ENCODE peak calls at places on chromosomes 6 and 20, in nine cellular contexts. J is HCT116; Q is pancreas; F is PC-9; S is fibroblast of pulmonary artery; G is foreskin fibroblast; K is astrocyte of the spinal cord; V is CD8-positive, alpha-beta T cell; O is ovary. L is an unnamed sample.

GRCh38 chr6:39439342-39440038 is 117.0 kb upstream of the KCNK16 start:
- DNase-seq in S (no peak), Q (no peak), O (no peak), K (no peak), J (no peak), F (no peak), G (no peak), V (no peak), L (no peak)

GRCh38 chr6:145247677-145248419 is 487.5 kb downstream of the EPM2A start:
- DNase-seq in V (no peak), G (peak; percentile 86), J (no peak), Q (no peak), S (peak; percentile 97), F (no peak), K (peak; percentile 95), O (no peak), L (no peak)

GRCh38 chr20:45432294-45432693 is 16.4 kb downstream of the PIGT start:
- DNase-seq in K (no peak), G (no peak), J (no peak), V (no peak), F (no peak), S (no peak), Q (no peak), O (no peak), L (peak; percentile 82)

GRCh38 chr6:34412054-34412453 is 13.8 kb downstream of the RPS10 start:
- DNase-seq in Q (no peak), S (no peak), K (peak; percentile 15), F (no peak), J (no peak), G (no peak), V (no peak), O (no peak), L (no peak)

GRCh38 chr6:55758156-55758942 is 117.0 kb downstream of the BMP5 start:
- DNase-seq in V (no peak), O (no peak), G (peak; percentile 91), K (peak; percentile 86), J (no peak), F (peak; percentile 41), S (peak; percentile 74), Q (no peak), L (no peak)

GRCh38 chr20:56427797-56428196 is 15.7 kb downstream of the CASS4 start:
- DNase-seq in Q (no peak), O (no peak), K (no peak), F (no peak), V (no peak), S (no peak), J (no peak), G (no peak), L (no peak)

GRCh38 chr6:131923356-131923755 is 27.8 kb downstream of the CCN2 start:
- DNase-seq in Q (peak; percentile 50), J (peak; percentile 83), F (peak; percentile 45), V (no peak), S (peak; percentile 81), G (peak; percentile 32), K (peak; percentile 56), O (peak; percentile 45), L (peak; percentile 74)

GRCh38 chr6:137102851-137103492 is 58.2 kb upstream of the IL20RA start:
- DNase-seq in V (no peak), G (no peak), F (no peak), K (no peak), J (no peak), O (no peak), S (no peak), Q (no peak), L (peak; percentile 98)

GRCh38 chr6:129317931-129318820 is 391.8 kb downstream of the ARHGAP18 start:
- DNase-seq in Q (no peak), V (no peak), K (peak; percentile 67), S (peak; percentile 81), F (peak; percentile 66), G (peak; percentile 48), J (no peak), O (no peak), L (no peak)

GRCh38 chr6:160129886-160130615 is 8.4 kb downstream of the SLC22A1 start:
- DNase-seq in O (no peak), Q (no peak), J (no peak), V (no peak), F (no peak), G (no peak), S (no peak), K (no peak), L (no peak)

GRCh38 chr20:18331694-18332093 is 43.4 kb downstream of the ZNF133 start:
- DNase-seq in K (peak; percentile 7), V (no peak), J (no peak), Q (no peak), F (no peak), S (no peak), G (no peak), O (no peak), L (no peak)

GRCh38 chr6:16432075-16433032 is 194.0 kb downstream of the GMPR start:
- DNase-seq in F (no peak), V (no peak), Q (peak; percentile 39), J (no peak), O (no peak), K (peak; percentile 73), S (peak; percentile 81), G (peak; percentile 37), L (peak; percentile 72)

GRCh38 chr20:31560900-31561598 is 44.0 kb upstream of the ID1 start:
- DNase-seq in O (no peak), G (peak; percentile 95), V (no peak), F (peak; percentile 85), Q (no peak), K (peak; percentile 97), J (peak; percentile 91), S (peak; percentile 93), L (no peak)

GRCh38 chr6:160790028-160790792 is 88.2 kb downstream of the PLG start:
- DNase-seq in Q (no peak), J (peak; percentile 19), G (no peak), K (no peak), V (no peak), O (no peak), F (no peak), S (no peak), L (peak; percentile 54)

GRCh38 chr6:117266267-117266797 is 974 bp downstream of the VGLL2 start:
- DNase-seq in S (no peak), V (no peak), G (no peak), O (no peak), J (no peak), K (no peak), Q (no peak), F (no peak), L (no peak)

GRCh38 chr6:138689849-138690248 is 83.7 kb upstream of the CCDC28A start:
- DNase-seq in F (peak; percentile 26), J (no peak), G (no peak), V (no peak), O (no peak), K (peak; percentile 66), Q (no peak), S (no peak), L (no peak)

GRCh38 chr6:106254636-106255035 is 70.9 kb downstream of the ATG5 start:
- DNase-seq in K (peak; percentile 62), Q (no peak), S (peak; percentile 74), J (no peak), F (no peak), G (peak; percentile 58), V (no peak), O (no peak), L (no peak)

DNA sequence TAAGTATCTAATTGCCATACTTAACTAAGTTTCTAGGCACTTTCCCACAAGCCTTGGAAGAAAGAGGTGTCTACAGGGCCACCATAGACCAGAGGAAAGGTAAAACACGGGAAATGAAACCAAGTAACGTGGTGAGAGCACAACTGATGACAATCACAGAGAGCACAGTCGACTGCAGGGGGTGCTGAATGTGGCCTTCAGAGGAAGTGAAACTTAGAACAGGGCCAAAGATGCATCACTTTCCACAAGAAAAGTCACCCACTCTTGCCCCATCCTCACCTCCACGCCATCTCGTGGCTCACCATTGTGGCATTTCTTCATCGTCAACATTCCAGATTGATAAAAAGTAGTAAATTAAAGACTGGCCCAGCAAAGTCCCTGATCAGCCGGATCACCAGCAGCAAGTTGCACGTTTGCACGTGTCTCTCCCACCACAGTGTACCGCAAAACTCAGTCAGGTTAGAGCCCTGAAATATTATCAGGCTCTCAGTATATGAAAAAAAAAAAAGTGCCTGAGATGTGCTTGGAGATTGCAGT is 31.4 kb downstream of the HIVEP2 start:
- DNase-seq in S (no peak), J (no peak), G (no peak), O (no peak), V (peak; percentile 39), Q (no peak), K (no peak), F (no peak), L (peak; percentile 94)
- TF ChIP-seq CTCF in S (no peak), J (no peak), G (no peak), O (no peak), V (peak; percentile 50), Q (no peak), K (no peak), F (no peak), L (peak; percentile 40)

DNA sequence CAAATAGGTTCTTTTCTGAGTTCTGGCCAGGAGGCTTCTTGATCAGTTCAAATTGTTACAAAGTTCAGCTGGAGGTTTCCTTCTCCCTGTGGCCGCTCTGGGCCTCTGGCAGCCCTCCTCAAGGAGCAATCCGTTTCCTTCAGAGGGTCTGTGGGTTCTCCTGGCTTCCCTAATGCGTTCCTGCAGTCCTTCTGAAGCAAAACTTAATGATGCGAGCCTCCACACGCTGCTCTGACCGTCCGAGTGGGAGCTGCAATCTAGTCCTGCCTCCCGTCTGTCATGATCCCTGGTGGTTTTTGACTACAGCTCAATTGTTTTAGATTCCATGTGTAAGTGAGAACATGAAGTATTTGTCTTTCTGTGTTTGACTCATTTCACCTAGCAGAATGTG is 8.7 kb downstream of the DEFB132 start:
- DNase-seq in G (no peak), V (no peak), J (no peak), O (no peak), Q (no peak), F (no peak), K (no peak), S (no peak), L (no peak)
- H3K4me3 ChIP-seq in G (no peak overlapping the region), V (peak overlapping the region; percentile 69), J (no peak overlapping the region), O (no peak overlapping the region), Q (no peak overlapping the region), F (no peak overlapping the region), K (no peak overlapping the region), S (peak overlapping the region; percentile 59), L (no peak overlapping the region)

DNA sequence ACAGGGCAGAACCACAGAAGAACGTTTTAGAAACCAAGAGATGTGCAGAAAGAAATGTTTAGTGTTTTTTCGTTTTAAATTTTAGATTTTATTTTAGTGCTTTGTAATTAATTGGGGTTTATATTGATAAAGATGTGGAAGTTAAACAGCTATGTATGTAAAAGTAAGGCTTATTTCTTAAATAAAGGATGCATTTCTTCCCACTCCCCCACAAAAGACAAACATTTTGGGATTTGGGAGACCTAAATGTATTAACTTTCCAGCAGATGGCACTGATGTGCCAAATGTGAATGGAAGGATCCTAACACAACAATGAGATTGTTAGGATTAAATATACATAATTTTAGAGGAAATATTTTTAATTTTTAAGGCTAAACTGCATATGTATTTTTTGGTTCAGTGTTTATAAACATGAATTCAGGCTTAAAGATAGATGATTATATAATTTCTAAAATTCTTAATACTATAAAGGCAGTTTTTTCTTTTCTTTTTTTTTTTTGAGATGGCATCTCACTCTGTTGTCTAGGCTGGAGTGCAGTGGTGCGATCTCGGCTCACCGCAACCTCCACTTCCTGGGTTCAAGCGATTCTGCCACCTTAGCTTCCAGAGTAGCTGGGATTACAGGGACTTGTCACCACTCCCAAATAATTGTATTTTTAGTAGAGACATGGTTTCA is 12.0 kb downstream of the PFDN4 start:
- DNase-seq in G (peak; percentile 34), S (peak; percentile 77), J (peak; percentile 28), O (no peak), K (peak; percentile 52), F (peak; percentile 12), Q (no peak), V (no peak), L (no peak)
- TF ChIP-seq CTCF in G (peak; percentile 48), S (peak; percentile 64), J (peak; percentile 61), O (no peak), K (peak; percentile 57), F (peak; percentile 92), Q (no peak), V (no peak), L (peak; percentile 17)

GRCh38 chr6:20213271-20213798 is 1.1 kb upstream of the MBOAT1 start:
- DNase-seq in J (no peak), V (no peak), Q (no peak), O (peak; percentile 31), S (peak; percentile 6), F (no peak), K (no peak), G (no peak), L (no peak)
- H3K4me3 ChIP-seq in J (peak overlapping the region; percentile 78), V (peak overlapping the region; percentile 62), Q (no peak overlapping the region), O (peak overlapping the region; percentile 94), S (peak overlapping the region; percentile 78), F (peak overlapping the region; percentile 83), K (peak overlapping the region; percentile 61), G (peak overlapping the region; percentile 66), L (peak overlapping the region; percentile 96)